ENCODE peak calls at places on chromosomes 16 and 17, in seven cellular contexts. R is cardiac muscle cell, L is immature natural killer cell, C is A673, K is GM10248, E is choroid plexus epithelial cell, V is AG04449. G is an unnamed sample.

GRCh38 chr16:88421301-88421700 is 31.8 kb upstream of the ZFPM1 start:
- DNase-seq in R (no peak), L (no peak), C (no peak), K (no peak), E (no peak), V (no peak), G (no peak)

GRCh38 chr16:84055366-84055765 is 12.8 kb upstream of the SLC38A8 start:
- DNase-seq in R (peak), L (no peak), C (no peak), K (no peak), E (no peak), V (no peak), G (no peak)

GRCh38 chr17:73249700-73250099 is 12.0 kb downstream of the CPSF4L start:
- DNase-seq in R (no peak), L (no peak), C (no peak), K (no peak), E (no peak), V (no peak), G (no peak)

GRCh38 chr17:45873728-45874127 is 20.6 kb upstream of the MAPT start:
- DNase-seq in R (no peak), L (no peak), C (peak), K (no peak), E (no peak), V (no peak), G (peak)

GRCh38 chr16:3149630-3150345 is 15.0 kb downstream of the ZNF213 start:
- DNase-seq in R (peak), L (peak), C (peak), K (peak), E (peak), V (no peak), G (peak)

GRCh38 chr17:15051913-15052312 is 213.2 kb downstream of the PMP22 start:
- DNase-seq in R (no peak), L (no peak), C (no peak), K (no peak), E (no peak), V (no peak), G (no peak)

GRCh38 chr16:20298452-20298851 is 28.9 kb downstream of the GP2 start:
- DNase-seq in R (no peak), L (no peak), C (no peak), K (no peak), E (no peak), V (no peak), G (no peak)

GRCh38 chr16:3607161-3607560 is 4.2 kb downstream of the SLX4 start:
- DNase-seq in R (no peak), L (no peak), C (no peak), K (no peak), E (no peak), V (no peak), G (no peak)

GRCh38 chr16:70526403-70526802 is 2.8 kb downstream of the SF3B3 start:
- DNase-seq in R (no peak), L (no peak), C (no peak), K (no peak), E (peak), V (no peak), G (no peak)

GRCh38 chr16:9033125-9033830 is 58.2 kb upstream of the HAPSTR1 start:
- DNase-seq in R (peak), L (peak), C (peak), K (peak), E (peak), V (no peak), G (peak)

GRCh38 chr16:47787695-47788094 is 326.6 kb downstream of the PHKB start:
- DNase-seq in R (peak), L (no peak), C (peak), K (no peak), E (peak), V (no peak), G (no peak)

GRCh38 chr16:56912746-56913703 is 18.9 kb upstream of the HERPUD1 start:
- DNase-seq in R (peak), L (no peak), C (no peak), K (peak), E (peak), V (no peak), G (peak)

GRCh38 chr17:41284043-41284442 is 8.5 kb downstream of the KRTAP9-7 start:
- DNase-seq in R (no peak), L (no peak), C (peak), K (no peak), E (peak), V (peak), G (no peak)

GRCh38 chr17:27199948-27200347 is 94.0 kb upstream of the WSB1 start:
- DNase-seq in R (peak), L (peak), C (no peak), K (no peak), E (no peak), V (no peak), G (peak)

GRCh38 chr17:265726-266125 is 84.3 kb upstream of the DOC2B start:
- DNase-seq in R (no peak), L (no peak), C (no peak), K (no peak), E (no peak), V (no peak), G (no peak)

GRCh38 chr17:13306310-13306962 is 288.6 kb upstream of the ELAC2 start:
- DNase-seq in R (peak), L (no peak), C (peak), K (no peak), E (peak), V (peak), G (peak)

GRCh38 chr16:17229766-17230165 is 241.0 kb downstream of the XYLT1 start:
- DNase-seq in R (no peak), L (no peak), C (no peak), K (no peak), E (no peak), V (no peak), G (no peak)

GRCh38 chr16:80158766-80159165 is 382.0 kb upstream of the DYNLRB2 start:
- DNase-seq in R (no peak), L (no peak), C (no peak), K (no peak), E (peak), V (no peak), G (peak)

GRCh38 chr17:27569257-27569722 is 61.7 kb upstream of the LGALS9 start:
- DNase-seq in R (peak), L (peak), C (peak), K (peak), E (no peak), V (no peak), G (peak)

GRCh38 chr17:31533546-31534155 is 142.2 kb downstream of the RAB11FIP4 start:
- DNase-seq in R (peak), L (no peak), C (peak), K (no peak), E (peak), V (peak), G (peak)

GRCh38 chr17:53932386-53932785 is 109.7 kb downstream of the KIF2B start:
- DNase-seq in R (no peak), L (no peak), C (no peak), K (no peak), E (no peak), V (no peak), G (no peak)

GRCh38 chr17:38421224-38421841 is 6.9 kb upstream of the ARHGAP23 start:
- DNase-seq in R (peak), L (no peak), C (no peak), K (no peak), E (peak), V (peak), G (no peak)

GRCh38 chr17:76353004-76353598 is 615 bp downstream of the PRPSAP1 start:
- DNase-seq in R (no peak), L (no peak), C (no peak), K (peak), E (no peak), V (no peak), G (no peak)

G was measured in bronchial epithelial cell.